ENCODE peak calls at places on chromosomes 3 and 15, in nine cellular contexts. Z is posterior cingulate gyrus; R is omental fat pad; L is activated CD4-positive, alpha-beta T cell treated with anti-CD3 and anti-CD28 coated beads for 24 hours; C is NCI-H345; D is BJ; V is NCI-H1417; H is nephron progenitor cell; E is stomach. F is an unnamed sample.

GRCh38 chr3:52471371-52472238 is 16.2 kb downstream of the NISCH start:
- DNase-seq in Z (peak; percentile 93), R (peak; percentile 52), L (no peak), C (no peak), D (no peak), V (no peak), H (peak; percentile 62), E (peak; percentile 81), F (no peak)

GRCh38 chr15:93706881-93707280 is 524.5 kb upstream of the MCTP2 start:
- DNase-seq in Z (no peak), R (no peak), L (no peak), C (no peak), D (no peak), V (no peak), H (no peak), E (no peak), F (no peak)

GRCh38 chr15:80161473-80162016 is 8.7 kb downstream of the FAH start:
- DNase-seq in Z (peak; percentile 22), R (no peak), L (no peak), C (no peak), D (no peak), V (no peak), H (no peak), E (no peak), F (no peak)

GRCh38 chr3:13517253-13517977 is 31.5 kb upstream of the FBLN2 start:
- DNase-seq in Z (peak; percentile 75), R (no peak), L (no peak), C (no peak), D (no peak), V (no peak), H (no peak), E (no peak), F (no peak)

GRCh38 chr3:119205209-119205608 is 31.8 kb downstream of the UPK1B start:
- DNase-seq in Z (no peak), R (no peak), L (no peak), C (no peak), D (no peak), V (no peak), H (no peak), E (no peak), F (no peak)

GRCh38 chr15:51830279-51830806 is 890 bp downstream of the TMOD3 start:
- DNase-seq in Z (no peak), R (no peak), L (no peak), C (no peak), D (no peak), V (no peak), H (no peak), E (peak; percentile 50), F (peak; percentile 32)

GRCh38 chr3:64853456-64853855 is 165.7 kb upstream of the ADAMTS9 start:
- DNase-seq in Z (no peak), R (no peak), L (no peak), C (no peak), D (no peak), V (no peak), H (no peak), E (no peak), F (no peak)

GRCh38 chr3:43959498-43960447 is 269.0 kb downstream of the ABHD5 start:
- DNase-seq in Z (peak; percentile 83), R (no peak), L (no peak), C (no peak), D (no peak), V (no peak), H (no peak), E (no peak), F (no peak)

GRCh38 chr15:42144841-42145375 is 11.5 kb downstream of the PLA2G4F start:
- DNase-seq in Z (peak; percentile 42), R (no peak), L (no peak), C (no peak), D (no peak), V (no peak), H (no peak), E (no peak), F (no peak)

GRCh38 chr3:188294113-188294512 is 140.2 kb downstream of the LPP start:
- DNase-seq in Z (no peak), R (no peak), L (no peak), C (no peak), D (no peak), V (no peak), H (no peak), E (no peak), F (no peak)

GRCh38 chr3:195025881-195026200 is 245.1 kb downstream of the XXYLT1 start:
- DNase-seq in Z (no peak), R (no peak), L (no peak), C (no peak), D (no peak), V (no peak), H (no peak), E (peak; percentile 19), F (no peak)

GRCh38 chr3:195028877-195029606 is 241.9 kb downstream of the XXYLT1 start:
- DNase-seq in Z (no peak), R (no peak), L (no peak), C (no peak), D (no peak), V (no peak), H (no peak), E (peak; percentile 40), F (no peak)

GRCh38 chr3:13111874-13112520 is 38.8 kb upstream of the IQSEC1 start:
- DNase-seq in Z (peak; percentile 86), R (no peak), L (no peak), C (no peak), D (no peak), V (no peak), H (no peak), E (peak; percentile 86), F (no peak)

GRCh38 chr15:91380114-91380513 is 280.1 kb downstream of the SV2B start:
- DNase-seq in Z (no peak), R (no peak), L (no peak), C (no peak), D (no peak), V (no peak), H (no peak), E (no peak), F (no peak)

GRCh38 chr15:40789999-40790398 is 16.9 kb upstream of the ZFYVE19 start:
- DNase-seq in Z (peak; percentile 16), R (no peak), L (no peak), C (no peak), D (no peak), V (no peak), H (no peak), E (no peak), F (no peak)

GRCh38 chr15:53665930-53666329 is 93.5 kb downstream of the WDR72 start:
- DNase-seq in Z (no peak), R (no peak), L (no peak), C (peak; percentile 7), D (no peak), V (no peak), H (no peak), E (no peak), F (no peak)

GRCh38 chr3:71510485-71510884 is 73.0 kb downstream of the FOXP1 start:
- DNase-seq in Z (no peak), R (no peak), L (no peak), C (no peak), D (no peak), V (peak; percentile 68), H (no peak), E (no peak), F (no peak)

GRCh38 chr3:94269763-94270162 is 206.9 kb downstream of the NSUN3 start:
- DNase-seq in Z (no peak), R (no peak), L (no peak), C (no peak), D (no peak), V (no peak), H (no peak), E (no peak), F (no peak)

GRCh38 chr15:58467121-58467721 is 35.4 kb downstream of the LIPC start:
- DNase-seq in Z (peak; percentile 34), R (no peak), L (no peak), C (no peak), D (no peak), V (peak; percentile 79), H (peak; percentile 51), E (no peak), F (no peak)

GRCh38 chr15:63381301-63382192 is at the start of gene CA12:
- DNase-seq in Z (no peak), R (no peak), L (no peak), C (no peak), D (no peak), V (no peak), H (peak; percentile 68), E (peak; percentile 45), F (no peak)

GRCh38 chr3:34174740-34175139 is 376.3 kb downstream of the PDCD6IP start:
- DNase-seq in Z (no peak), R (no peak), L (no peak), C (peak; percentile 91), D (no peak), V (no peak), H (no peak), E (no peak), F (no peak)

GRCh38 chr3:35120026-35120425 is 519.3 kb upstream of the ARPP21 start:
- DNase-seq in Z (no peak), R (no peak), L (no peak), C (no peak), D (no peak), V (no peak), H (no peak), E (no peak), F (no peak)

GRCh38 chr3:14265246-14265962 is 86.8 kb downstream of the LSM3 start:
- DNase-seq in Z (no peak), R (no peak), L (no peak), C (peak; percentile 92), D (peak; percentile 19), V (no peak), H (no peak), E (no peak), F (no peak)

GRCh38 chr3:183178833-183179549 is 16.5 kb upstream of the LAMP3 start:
- DNase-seq in Z (peak; percentile 93), R (no peak), L (peak; percentile 22), C (no peak), D (no peak), V (no peak), H (peak; percentile 77), E (peak; percentile 31), F (no peak)

GRCh38 chr3:131031660-131032059 is 5.0 kb downstream of the NEK11 start:
- DNase-seq in Z (no peak), R (no peak), L (no peak), C (no peak), D (no peak), V (no peak), H (no peak), E (no peak), F (no peak)

GRCh38 chr3:150135321-150135721 is 164.6 kb upstream of the PFN2 start:
- DNase-seq in Z (no peak), R (no peak), L (no peak), C (no peak), D (peak; percentile 75), V (no peak), H (no peak), E (no peak), F (no peak)

GRCh38 chr3:141393151-141394076 is 25.1 kb downstream of the ZBTB38 start:
- DNase-seq in Z (no peak), R (no peak), L (no peak), C (no peak), D (peak; percentile 72), V (peak; percentile 9), H (peak; percentile 14), E (no peak), F (peak; percentile 79)

GRCh38 chr15:40282144-40282869 is 557 bp downstream of the ANKRD63 start:
- DNase-seq in Z (no peak), R (no peak), L (no peak), C (no peak), D (no peak), V (no peak), H (peak; percentile 72), E (peak; percentile 56), F (no peak)

GRCh38 chr3:11310258-11310657 is 38.1 kb downstream of the ATG7 start:
- DNase-seq in Z (no peak), R (no peak), L (no peak), C (no peak), D (no peak), V (no peak), H (no peak), E (no peak), F (no peak)

GRCh38 chr3:55500555-55501340 is 13.6 kb upstream of the WNT5A start:
- DNase-seq in Z (no peak), R (no peak), L (no peak), C (no peak), D (no peak), V (no peak), H (no peak), E (no peak), F (no peak)